ENCODE peak calls at places on chromosomes 11 and 22, in seven cellular contexts. One of them, this sample, is unnamed.

GRCh38 chr11:128871165-128871564 is 4.1 kb upstream of the KCNJ1 start:
- DNase-seq in H9: peak
- DNase-seq in lower leg skin: no peak
- DNase-seq in epithelial cell of esophagus: no peak
- DNase-seq in HCT116: no peak
- DNase-seq in NB4: no peak
- DNase-seq in activated gamma-delta T cell treated with anti-CD3 and anti-CD28 coated beads, Interleukin-2, amount 50 U/mL, for 16 hours: no peak
- DNase-seq in this sample: no peak

GRCh38 chr11:61092280-61092766 is 10.0 kb upstream of the CD5 start:
- DNase-seq in HCT116: no peak
- DNase-seq in epithelial cell of esophagus: no peak
- DNase-seq in activated gamma-delta T cell treated with anti-CD3 and anti-CD28 coated beads, Interleukin-2, amount 50 U/mL, for 16 hours: no peak
- DNase-seq in NB4: no peak
- DNase-seq in H9: no peak
- DNase-seq in lower leg skin: no peak
- DNase-seq in this sample: no peak

GRCh38 chr11:61020706-61021235 is 49.3 kb downstream of the CD6 start:
- DNase-seq in H9: no peak
- DNase-seq in activated gamma-delta T cell treated with anti-CD3 and anti-CD28 coated beads, Interleukin-2, amount 50 U/mL, for 16 hours: no peak
- DNase-seq in epithelial cell of esophagus: no peak
- DNase-seq in lower leg skin: no peak
- DNase-seq in HCT116: no peak
- DNase-seq in NB4: no peak
- DNase-seq in this sample: no peak

GRCh38 chr11:68146704-68147474 is 25.7 kb upstream of the CHKA start:
- DNase-seq in activated gamma-delta T cell treated with anti-CD3 and anti-CD28 coated beads, Interleukin-2, amount 50 U/mL, for 16 hours: no peak
- DNase-seq in H9: no peak
- DNase-seq in HCT116: no peak
- DNase-seq in epithelial cell of esophagus: peak
- DNase-seq in NB4: no peak
- DNase-seq in lower leg skin: peak
- DNase-seq in this sample: peak

GRCh38 chr11:1625541-1625940 is 3.6 kb upstream of the KRTAP5-4 start:
- DNase-seq in HCT116: no peak
- DNase-seq in activated gamma-delta T cell treated with anti-CD3 and anti-CD28 coated beads, Interleukin-2, amount 50 U/mL, for 16 hours: no peak
- DNase-seq in H9: no peak
- DNase-seq in epithelial cell of esophagus: no peak
- DNase-seq in lower leg skin: no peak
- DNase-seq in NB4: no peak
- DNase-seq in this sample: no peak

GRCh38 chr22:37801946-37802309 is 5.8 kb upstream of the GCAT start:
- DNase-seq in epithelial cell of esophagus: no peak
- DNase-seq in lower leg skin: no peak
- DNase-seq in H9: no peak
- DNase-seq in HCT116: no peak
- DNase-seq in NB4: no peak
- DNase-seq in activated gamma-delta T cell treated with anti-CD3 and anti-CD28 coated beads, Interleukin-2, amount 50 U/mL, for 16 hours: no peak
- DNase-seq in this sample: no peak

GRCh38 chr11:75472081-75472732 is 39.2 kb upstream of the KLHL35 start:
- DNase-seq in NB4: no peak
- DNase-seq in H9: no peak
- DNase-seq in activated gamma-delta T cell treated with anti-CD3 and anti-CD28 coated beads, Interleukin-2, amount 50 U/mL, for 16 hours: no peak
- DNase-seq in epithelial cell of esophagus: no peak
- DNase-seq in lower leg skin: no peak
- DNase-seq in HCT116: no peak
- DNase-seq in this sample: no peak

GRCh38 chr11:69460540-69461257 is 20.8 kb upstream of the LINC01488 start:
- DNase-seq in NB4: peak
- DNase-seq in epithelial cell of esophagus: peak
- DNase-seq in H9: no peak
- DNase-seq in activated gamma-delta T cell treated with anti-CD3 and anti-CD28 coated beads, Interleukin-2, amount 50 U/mL, for 16 hours: no peak
- DNase-seq in HCT116: peak
- DNase-seq in lower leg skin: no peak
- DNase-seq in this sample: no peak

GRCh38 chr11:59076876-59077571 is 9.1 kb upstream of the GLYATL1B start:
- DNase-seq in epithelial cell of esophagus: no peak
- DNase-seq in activated gamma-delta T cell treated with anti-CD3 and anti-CD28 coated beads, Interleukin-2, amount 50 U/mL, for 16 hours: no peak
- DNase-seq in lower leg skin: no peak
- DNase-seq in HCT116: no peak
- DNase-seq in H9: no peak
- DNase-seq in NB4: peak
- DNase-seq in this sample: no peak

GRCh38 chr22:39621826-39622225 is 51.3 kb downstream of the CACNA1I start:
- DNase-seq in NB4: no peak
- DNase-seq in epithelial cell of esophagus: no peak
- DNase-seq in activated gamma-delta T cell treated with anti-CD3 and anti-CD28 coated beads, Interleukin-2, amount 50 U/mL, for 16 hours: no peak
- DNase-seq in H9: no peak
- DNase-seq in lower leg skin: no peak
- DNase-seq in HCT116: no peak
- DNase-seq in this sample: no peak

GRCh38 chr11:30172872-30173271 is 57.9 kb upstream of the FSHB start:
- DNase-seq in H9: no peak
- DNase-seq in NB4: no peak
- DNase-seq in epithelial cell of esophagus: no peak
- DNase-seq in lower leg skin: no peak
- DNase-seq in HCT116: no peak
- DNase-seq in activated gamma-delta T cell treated with anti-CD3 and anti-CD28 coated beads, Interleukin-2, amount 50 U/mL, for 16 hours: no peak
- DNase-seq in this sample: peak

GRCh38 chr22:33579448-33580093 is 340.7 kb downstream of the LARGE1 start:
- DNase-seq in H9: peak
- DNase-seq in epithelial cell of esophagus: peak
- DNase-seq in NB4: peak
- DNase-seq in lower leg skin: peak
- DNase-seq in activated gamma-delta T cell treated with anti-CD3 and anti-CD28 coated beads, Interleukin-2, amount 50 U/mL, for 16 hours: peak
- DNase-seq in HCT116: peak
- DNase-seq in this sample: peak

GRCh38 chr22:44969817-44970216 is 40.0 kb downstream of the PHF21B start:
- DNase-seq in NB4: no peak
- DNase-seq in lower leg skin: no peak
- DNase-seq in epithelial cell of esophagus: no peak
- DNase-seq in HCT116: no peak
- DNase-seq in H9: no peak
- DNase-seq in activated gamma-delta T cell treated with anti-CD3 and anti-CD28 coated beads, Interleukin-2, amount 50 U/mL, for 16 hours: no peak
- DNase-seq in this sample: no peak

GRCh38 chr11:94638902-94639373 is 71.8 kb downstream of the PIWIL4 start:
- DNase-seq in HCT116: no peak
- DNase-seq in NB4: peak
- DNase-seq in epithelial cell of esophagus: peak
- DNase-seq in activated gamma-delta T cell treated with anti-CD3 and anti-CD28 coated beads, Interleukin-2, amount 50 U/mL, for 16 hours: no peak
- DNase-seq in H9: no peak
- DNase-seq in lower leg skin: no peak
- DNase-seq in this sample: peak

GRCh38 chr11:76256448-76256847 is 50.1 kb upstream of the WNT11 start:
- DNase-seq in H9: peak
- DNase-seq in HCT116: no peak
- DNase-seq in activated gamma-delta T cell treated with anti-CD3 and anti-CD28 coated beads, Interleukin-2, amount 50 U/mL, for 16 hours: no peak
- DNase-seq in epithelial cell of esophagus: no peak
- DNase-seq in lower leg skin: no peak
- DNase-seq in NB4: no peak
- DNase-seq in this sample: no peak

GRCh38 chr11:30357872-30358271 is 35.0 kb downstream of the ARL14EP start:
- DNase-seq in HCT116: no peak
- DNase-seq in epithelial cell of esophagus: no peak
- DNase-seq in NB4: no peak
- DNase-seq in activated gamma-delta T cell treated with anti-CD3 and anti-CD28 coated beads, Interleukin-2, amount 50 U/mL, for 16 hours: no peak
- DNase-seq in H9: no peak
- DNase-seq in lower leg skin: no peak
- DNase-seq in this sample: no peak

GRCh38 chr11:45405916-45406670 is 120.0 kb upstream of the SYT13 start:
- DNase-seq in H9: no peak
- DNase-seq in lower leg skin: peak
- DNase-seq in HCT116: no peak
- DNase-seq in epithelial cell of esophagus: no peak
- DNase-seq in activated gamma-delta T cell treated with anti-CD3 and anti-CD28 coated beads, Interleukin-2, amount 50 U/mL, for 16 hours: no peak
- DNase-seq in NB4: peak
- DNase-seq in this sample: no peak

GRCh38 chr11:134470238-134470637 is 58.2 kb upstream of the B3GAT1 start:
- DNase-seq in activated gamma-delta T cell treated with anti-CD3 and anti-CD28 coated beads, Interleukin-2, amount 50 U/mL, for 16 hours: no peak
- DNase-seq in lower leg skin: no peak
- DNase-seq in HCT116: no peak
- DNase-seq in epithelial cell of esophagus: no peak
- DNase-seq in H9: no peak
- DNase-seq in NB4: no peak
- DNase-seq in this sample: no peak

GRCh38 chr22:30038219-30038618 is 42.0 kb upstream of the HORMAD2 start:
- DNase-seq in HCT116: no peak
- DNase-seq in epithelial cell of esophagus: peak
- DNase-seq in NB4: no peak
- DNase-seq in activated gamma-delta T cell treated with anti-CD3 and anti-CD28 coated beads, Interleukin-2, amount 50 U/mL, for 16 hours: no peak
- DNase-seq in H9: no peak
- DNase-seq in lower leg skin: peak
- DNase-seq in this sample: no peak

GRCh38 chr11:94032725-94033124 is 11.6 kb downstream of the HEPHL1 start:
- DNase-seq in lower leg skin: no peak
- DNase-seq in NB4: no peak
- DNase-seq in H9: no peak
- DNase-seq in epithelial cell of esophagus: no peak
- DNase-seq in HCT116: no peak
- DNase-seq in activated gamma-delta T cell treated with anti-CD3 and anti-CD28 coated beads, Interleukin-2, amount 50 U/mL, for 16 hours: no peak
- DNase-seq in this sample: no peak

GRCh38 chr22:21067075-21067900 is 21.5 kb downstream of the LRRC74B start:
- DNase-seq in NB4: no peak
- DNase-seq in activated gamma-delta T cell treated with anti-CD3 and anti-CD28 coated beads, Interleukin-2, amount 50 U/mL, for 16 hours: no peak
- DNase-seq in lower leg skin: no peak
- DNase-seq in epithelial cell of esophagus: no peak
- DNase-seq in HCT116: no peak
- DNase-seq in H9: no peak
- DNase-seq in this sample: no peak

GRCh38 chr11:98725471-98725870 is 295.3 kb upstream of the CNTN5 start:
- DNase-seq in epithelial cell of esophagus: no peak
- DNase-seq in H9: no peak
- DNase-seq in activated gamma-delta T cell treated with anti-CD3 and anti-CD28 coated beads, Interleukin-2, amount 50 U/mL, for 16 hours: no peak
- DNase-seq in NB4: no peak
- DNase-seq in HCT116: no peak
- DNase-seq in lower leg skin: no peak
- DNase-seq in this sample: no peak

GRCh38 chr11:22832315-22833041 is 2.9 kb upstream of the SVIP start:
- DNase-seq in epithelial cell of esophagus: peak
- DNase-seq in H9: no peak
- DNase-seq in HCT116: peak
- DNase-seq in activated gamma-delta T cell treated with anti-CD3 and anti-CD28 coated beads, Interleukin-2, amount 50 U/mL, for 16 hours: no peak
- DNase-seq in NB4: no peak
- DNase-seq in lower leg skin: no peak
- DNase-seq in this sample: peak

GRCh38 chr11:7577226-7577882 is 63.6 kb downstream of the PPFIBP2 start:
- DNase-seq in HCT116: no peak
- DNase-seq in lower leg skin: peak
- DNase-seq in activated gamma-delta T cell treated with anti-CD3 and anti-CD28 coated beads, Interleukin-2, amount 50 U/mL, for 16 hours: no peak
- DNase-seq in epithelial cell of esophagus: no peak
- DNase-seq in NB4: no peak
- DNase-seq in H9: no peak
- DNase-seq in this sample: peak

GRCh38 chr11:113189909-113190667 is 124.3 kb upstream of the TTC12 start:
- DNase-seq in lower leg skin: peak
- DNase-seq in H9: no peak
- DNase-seq in NB4: peak
- DNase-seq in epithelial cell of esophagus: peak
- DNase-seq in HCT116: no peak
- DNase-seq in activated gamma-delta T cell treated with anti-CD3 and anti-CD28 coated beads, Interleukin-2, amount 50 U/mL, for 16 hours: no peak
- DNase-seq in this sample: no peak

This sample was measured in COLO829.